ENCODE peak calls at places on chromosomes 2 and 18, in seven cellular contexts. T is SJCRH30, J is lower lobe of right lung, V is HCT116, L is fibroblast of lung, R is PC-9, Q is PC-3. K is an unnamed sample.

GRCh38 chr2:102788880-102789250 is 27.0 kb downstream of the TMEM182 start:
- DNase-seq in T (no peak), J (no peak), V (no peak), L (no peak), R (no peak), Q (no peak), K (no peak)

GRCh38 chr18:72692086-72692485 is 147.9 kb upstream of the CBLN2 start:
- DNase-seq in T (no peak), J (no peak), V (no peak), L (no peak), R (peak; percentile 5), Q (no peak), K (no peak)

GRCh38 chr2:142755191-142755590 is 122.3 kb upstream of the KYNU start:
- DNase-seq in T (no peak), J (no peak), V (no peak), L (peak; percentile 52), R (no peak), Q (no peak), K (no peak)

GRCh38 chr18:45688113-45688512 is 35.9 kb upstream of the SLC14A1 start:
- DNase-seq in T (no peak), J (no peak), V (no peak), L (no peak), R (no peak), Q (no peak), K (no peak)

GRCh38 chr18:44502790-44503189 is 177.9 kb upstream of the SETBP1 start:
- DNase-seq in T (no peak), J (no peak), V (no peak), L (no peak), R (no peak), Q (no peak), K (no peak)

GRCh38 chr18:59460060-59460395 is 101.0 kb upstream of the LMAN1 start:
- DNase-seq in T (no peak), J (no peak), V (no peak), L (peak; percentile 6), R (no peak), Q (no peak), K (no peak)

GRCh38 chr2:48200591-48201293 is 294.4 kb upstream of the FBXO11 start:
- DNase-seq in T (no peak), J (no peak), V (no peak), L (no peak), R (no peak), Q (no peak), K (no peak)

GRCh38 chr2:12728221-12728777 is 11.6 kb downstream of the TRIB2 start:
- DNase-seq in T (no peak), J (no peak), V (no peak), L (no peak), R (no peak), Q (no peak), K (no peak)

GRCh38 chr18:78554944-78555608 is 424.5 kb upstream of the SALL3 start:
- DNase-seq in T (no peak), J (no peak), V (no peak), L (no peak), R (no peak), Q (no peak), K (no peak)

GRCh38 chr18:73670536-73670935 is 477.1 kb downstream of the FBXO15 start:
- DNase-seq in T (no peak), J (no peak), V (no peak), L (peak; percentile 32), R (peak; percentile 23), Q (peak; percentile 91), K (no peak)

DNA sequence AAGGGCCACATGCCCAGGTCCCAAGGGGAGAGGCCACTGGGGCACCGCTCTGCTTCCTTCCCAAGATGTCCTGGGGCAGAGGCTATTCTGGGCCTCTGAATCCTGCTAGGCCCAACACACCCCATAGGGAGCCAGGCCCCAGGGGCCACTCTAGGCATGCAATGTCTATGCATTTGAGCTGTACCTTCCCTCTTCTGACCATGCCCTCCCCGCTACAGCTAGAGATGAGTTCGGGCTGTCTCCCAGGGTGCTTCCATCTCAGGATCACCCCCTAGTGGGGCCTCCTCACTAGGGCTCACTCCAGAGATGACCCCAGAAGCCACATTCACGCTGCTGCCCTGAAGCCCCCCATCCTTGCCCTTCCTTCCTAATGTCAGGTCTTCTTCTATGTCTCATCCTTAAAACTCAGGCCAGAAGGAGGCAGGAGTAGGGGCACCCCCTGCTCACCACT is 54.4 kb downstream of the TNS1 start:
- DNase-seq in T (no peak), J (peak; percentile 35), V (no peak), L (no peak), R (no peak), Q (no peak), K (no peak)
- H3K4me1 ChIP-seq in T (no peaks in the 10 kb centered on the region), J (peaks cover 60% of the 10 kb centered on the region), V (peaks cover 9% of the 10 kb centered on the region), L (peaks cover 13% of the 10 kb centered on the region), R (peaks cover 14% of the 10 kb centered on the region), Q (no peaks in the 10 kb centered on the region), K (peaks cover 19% of the 10 kb centered on the region)

GRCh38 chr2:240456607-240457222 is 21.3 kb downstream of the GPC1 start:
- DNase-seq in T (no peak), J (no peak), V (no peak), L (no peak), R (peak; percentile 95), Q (no peak), K (no peak)

GRCh38 chr2:240457223-240458043 is 22.0 kb downstream of the GPC1 start:
- DNase-seq in T (no peak), J (peak; percentile 42), V (no peak), L (no peak), R (peak; percentile 98), Q (no peak), K (peak; percentile 34)

GRCh38 chr2:240454031-240454901 is 18.8 kb downstream of the GPC1 start:
- DNase-seq in T (no peak), J (no peak), V (no peak), L (no peak), R (no peak), Q (no peak), K (peak; percentile 50)

GRCh38 chr2:240455227-240455718 is 19.8 kb downstream of the GPC1 start:
- DNase-seq in T (peak; percentile 39), J (no peak), V (no peak), L (no peak), R (no peak), Q (no peak), K (no peak)

GRCh38 chr2:240455719-240456606 is 20.5 kb downstream of the GPC1 start:
- DNase-seq in T (no peak), J (no peak), V (no peak), L (no peak), R (peak; percentile 86), Q (no peak), K (no peak)
- H3K4me1 ChIP-seq in T (peaks cover 60% of the 10 kb centered on the region), J (peaks cover 22% of the 10 kb centered on the region), V (peaks cover 13% of the 10 kb centered on the region), L (peaks cover 7% of the 10 kb centered on the region), R (peaks cover 64% of the 10 kb centered on the region), Q (no peaks in the 10 kb centered on the region), K (no peaks in the 10 kb centered on the region)

DNA sequence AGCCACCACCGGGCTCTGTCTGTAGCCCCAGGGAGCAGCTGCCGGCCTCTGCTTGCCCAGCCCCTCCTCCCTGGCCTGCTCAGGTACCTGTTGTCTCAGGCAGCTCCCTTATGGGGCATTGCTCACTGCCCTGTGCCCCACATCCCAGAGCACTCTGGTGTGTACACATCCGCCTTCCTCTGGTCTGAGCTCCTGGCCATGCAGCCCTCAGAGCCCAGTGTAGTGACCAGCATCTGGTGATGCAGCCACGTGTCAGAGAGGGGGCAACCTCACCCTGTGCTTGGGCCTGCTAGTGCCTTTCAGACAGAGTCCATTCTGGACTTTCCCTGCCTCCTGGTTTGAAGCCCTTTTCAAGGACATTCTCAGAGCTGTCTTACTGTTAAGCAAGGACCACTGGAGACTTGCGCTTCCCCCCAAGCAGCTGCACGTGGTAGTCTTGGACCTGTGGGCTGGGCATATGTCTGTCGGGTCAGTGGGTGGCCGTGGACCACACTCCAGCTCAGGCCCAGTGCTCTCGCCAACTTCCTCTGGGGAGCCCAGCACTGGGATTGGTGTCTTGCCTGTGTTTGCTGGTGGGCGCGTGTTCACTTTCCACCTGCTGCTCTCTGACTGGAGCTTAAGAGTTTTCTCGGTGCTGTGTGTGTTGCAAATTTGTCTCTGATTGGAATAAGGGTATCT is 30.7 kb downstream of the DGKD start:
- DNase-seq in T (no peak), J (no peak), V (no peak), L (no peak), R (peak; percentile 37), Q (peak; percentile 80), K (no peak)
- H3K4me1 ChIP-seq in T (peaks cover 21% of the 10 kb centered on the region), J (peaks cover 41% of the 10 kb centered on the region), V (no peaks in the 10 kb centered on the region), L (peaks cover 17% of the 10 kb centered on the region), R (peaks cover 55% of the 10 kb centered on the region), Q (peaks cover 53% of the 10 kb centered on the region), K (peaks cover 39% of the 10 kb centered on the region)

DNA sequence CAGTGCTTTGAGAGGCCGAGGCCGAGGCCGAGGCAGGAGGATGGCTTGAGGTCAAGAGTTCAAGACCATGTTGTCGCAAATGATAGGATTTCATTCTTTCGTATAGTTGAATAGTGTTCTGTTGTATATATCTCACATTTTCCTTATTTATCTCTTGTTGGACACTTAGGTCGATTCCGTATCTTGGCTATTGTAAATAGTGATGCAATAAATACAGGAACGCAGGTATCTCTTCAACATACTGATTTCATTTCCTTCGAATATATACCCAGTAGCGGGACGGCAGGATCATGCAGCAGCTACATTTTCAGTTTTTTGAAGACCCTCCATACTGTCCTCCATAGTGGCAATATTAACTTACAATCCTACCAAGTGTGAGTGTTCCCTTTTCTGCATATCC is 4.1 kb downstream of the TBC1D8 start:
- DNase-seq in T (no peak), J (no peak), V (no peak), L (no peak), R (no peak), Q (no peak), K (no peak)
- H3K4me1 ChIP-seq in T (no peaks in the 10 kb centered on the region), J (peaks cover 53% of the 10 kb centered on the region), V (peaks cover 39% of the 10 kb centered on the region), L (peaks cover 7% of the 10 kb centered on the region), R (peaks cover 66% of the 10 kb centered on the region), Q (peaks cover 54% of the 10 kb centered on the region), K (peaks cover 9% of the 10 kb centered on the region)

DNA sequence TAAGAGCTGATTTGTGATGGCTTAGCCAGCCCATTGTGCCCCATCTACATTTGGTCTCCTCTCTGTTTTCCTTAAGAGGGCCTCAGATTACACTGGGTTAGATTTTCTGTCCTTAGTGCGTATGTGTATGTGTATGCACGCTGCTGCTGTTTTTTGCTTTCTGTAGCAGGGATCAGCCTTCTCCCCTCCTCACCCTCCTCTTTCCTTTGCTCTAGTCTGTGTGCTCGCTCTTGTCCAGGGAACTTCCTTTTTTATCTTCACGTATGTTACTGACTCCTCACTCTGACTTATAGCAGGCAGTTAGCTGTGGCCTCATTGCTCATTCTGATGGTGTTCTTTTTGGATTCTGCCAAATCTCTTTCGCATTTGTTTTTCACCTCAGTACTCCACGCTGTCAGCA is 33.3 kb upstream of the MGAT5 start:
- DNase-seq in T (no peak), J (no peak), V (no peak), L (no peak), R (no peak), Q (no peak), K (no peak)
- H3K4me1 ChIP-seq in T (no peaks in the 10 kb centered on the region), J (peaks cover 27% of the 10 kb centered on the region), V (peaks cover 9% of the 10 kb centered on the region), L (no peaks in the 10 kb centered on the region), R (peaks cover 14% of the 10 kb centered on the region), Q (peaks cover 12% of the 10 kb centered on the region), K (no peaks in the 10 kb centered on the region)

GRCh38 chr2:239274391-239275001 is 126.3 kb downstream of the HDAC4 start:
- DNase-seq in T (peak; percentile 2), J (no peak), V (peak; percentile 58), L (peak; percentile 89), R (peak; percentile 83), Q (peak; percentile 45), K (no peak)
- H3K4me1 ChIP-seq in T (no peaks in the 10 kb centered on the region), J (peaks cover 35% of the 10 kb centered on the region), V (peaks cover 65% of the 10 kb centered on the region), L (peaks cover 24% of the 10 kb centered on the region), R (peaks cover 41% of the 10 kb centered on the region), Q (peaks cover 30% of the 10 kb centered on the region), K (no peaks in the 10 kb centered on the region)